ENCODE peak calls at places on chromosome 3, in four cellular contexts. N is uterus, J is DMS 273 treated with DMSO at 0.1 percent for 48 hours, C is Kasumi-1. R is an unnamed sample.

GRCh38 chr3:51338632-51339031 is 46.5 kb upstream of the MANF start:
- DNase-seq in N (no peak), J (no peak), C (no peak), R (no peak)

GRCh38 chr3:54443572-54444161 is 321.3 kb downstream of the CACNA2D3 start:
- DNase-seq in N (peak), J (no peak), C (no peak), R (no peak)

GRCh38 chr3:43773273-43774104 is 82.8 kb downstream of the ABHD5 start:
- DNase-seq in N (no peak), J (no peak), C (no peak), R (peak)

GRCh38 chr3:71225951-71226564 is 357.5 kb downstream of the FOXP1 start:
- DNase-seq in N (no peak), J (no peak), C (no peak), R (no peak)

GRCh38 chr3:160667452-160667851 is 9.5 kb upstream of the ARL14 start:
- DNase-seq in N (no peak), J (no peak), C (no peak), R (no peak)

GRCh38 chr3:180277036-180277435 is 240.3 kb upstream of the PEX5L start:
- DNase-seq in N (no peak), J (no peak), C (no peak), R (no peak)

GRCh38 chr3:65877160-65877559 is 161.6 kb downstream of the MAGI1 start:
- DNase-seq in N (no peak), J (no peak), C (no peak), R (no peak)

GRCh38 chr3:120438216-120438615 is 12.6 kb downstream of the FSTL1 start:
- DNase-seq in N (no peak), J (no peak), C (no peak), R (no peak)

GRCh38 chr3:2098398-2099027 is at the start of gene CNTN4:
- DNase-seq in N (peak), J (no peak), C (no peak), R (peak)

GRCh38 chr3:150497956-150498355 is 48.3 kb downstream of the SERP1 start:
- DNase-seq in N (no peak), J (no peak), C (no peak), R (no peak)

GRCh38 chr3:189897406-189897805 is 223.3 kb downstream of the P3H2 start:
- DNase-seq in N (no peak), J (no peak), C (no peak), R (no peak)

GRCh38 chr3:38031022-38031994 is 1.9 kb upstream of the PLCD1 start:
- DNase-seq in N (peak), J (no peak), C (no peak), R (peak)

GRCh38 chr3:175057406-175057805 is 198.3 kb downstream of the NAALADL2 start:
- DNase-seq in N (no peak), J (peak), C (no peak), R (no peak)

GRCh38 chr3:27659279-27660021 is 62.7 kb downstream of the EOMES start:
- DNase-seq in N (peak), J (no peak), C (peak), R (peak)

GRCh38 chr3:24133441-24133840 is 188.4 kb downstream of the NR1D2 start:
- DNase-seq in N (no peak), J (no peak), C (no peak), R (no peak)

GRCh38 chr3:114179575-114179974 is 723 bp upstream of the DRD3 start:
- DNase-seq in N (no peak), J (peak), C (peak), R (no peak)

GRCh38 chr3:133991209-133991608 is 38.5 kb downstream of the SLCO2A1 start:
- DNase-seq in N (no peak), J (no peak), C (no peak), R (no peak)

R was measured in tibial artery.